ENCODE peak calls at places on chromosomes 16 and 17, in four cellular contexts. S is endothelial cell of umbilical vein, D is HCT116, F is uterus. W is an unnamed sample.
A peak's percentile ranks its signal among the peaks of the same experiment; 100 is the strongest.

GRCh38 chr16:54693864-54694263 is 236.8 kb upstream of the IRX5 start:
- DNase-seq in D (no peak), S (no peak), F (no peak), W (no peak)

GRCh38 chr17:58789160-58789559 is 33.5 kb downstream of the PPM1E start:
- DNase-seq in D (no peak), F (no peak), S (no peak), W (no peak)

GRCh38 chr17:55264640-55265298 is at the start of gene HLF:
- DNase-seq in D (peak; percentile 58), F (peak; percentile 81), S (peak; percentile 52), W (peak; percentile 84)

GRCh38 chr17:8366231-8366630 is 10.3 kb downstream of the KRABD2 start:
- DNase-seq in S (peak; percentile 91), D (no peak), F (peak; percentile 44), W (peak; percentile 70)

GRCh38 chr17:64180674-64181073 is 50.7 kb upstream of the ERN1 start:
- DNase-seq in F (peak; percentile 82), D (no peak), S (no peak), W (no peak)

GRCh38 chr16:268141-269053 is 7.3 kb downstream of the RGS11 start:
- DNase-seq in F (no peak), D (no peak), S (no peak), W (no peak)

GRCh38 chr17:79466562-79467350 is 144.1 kb downstream of the RBFOX3 start:
- DNase-seq in S (no peak), F (no peak), D (no peak), W (no peak)

GRCh38 chr17:38687291-38687690 is 12.5 kb upstream of the EPOP start:
- DNase-seq in F (no peak), D (no peak), S (peak; percentile 45), W (no peak)

GRCh38 chr17:49612721-49613120 is 37.0 kb downstream of the NXPH3 start:
- DNase-seq in D (no peak), F (no peak), S (no peak), W (no peak)

GRCh38 chr17:52025231-52025630 is 133.3 kb downstream of the CA10 start:
- DNase-seq in F (no peak), D (no peak), S (no peak), W (no peak)

GRCh38 chr17:34761646-34762045 is 182.3 kb downstream of the TMEM132E start:
- DNase-seq in S (no peak), D (no peak), F (no peak), W (no peak)

GRCh38 chr17:27226611-27227234 is 67.2 kb upstream of the WSB1 start:
- DNase-seq in S (peak; percentile 56), F (no peak), D (no peak), W (no peak)

GRCh38 chr16:797120-797420 is 3.5 kb downstream of the GNG13 start:
- DNase-seq in D (no peak), S (no peak), F (no peak), W (no peak)

GRCh38 chr16:28291651-28292626 is at the start of gene SBK1:
- DNase-seq in D (peak; percentile 49), F (peak; percentile 48), S (peak; percentile 35), W (peak; percentile 90)

GRCh38 chr16:24988137-24988535 is 27.0 kb downstream of the ARHGAP17 start:
- DNase-seq in S (no peak), F (no peak), D (no peak), W (no peak)

GRCh38 chr17:72416054-72416691 is 295.4 kb downstream of the SOX9 start:
- DNase-seq in S (no peak), F (no peak), D (no peak), W (no peak)

GRCh38 chr17:74768763-74769114 is 7.4 kb downstream of the NAT9 start:
- DNase-seq in F (no peak), D (no peak), S (no peak), W (no peak)

GRCh38 chr16:30953511-30954124 is 3.9 kb upstream of the SETD1A start:
- DNase-seq in F (peak; percentile 52), D (peak; percentile 71), S (peak; percentile 80), W (no peak)
- TF ChIP-seq POLR2A in F (no peak), D (no peak), S (no peak), W (no peak)

GRCh38 chr17:21166599-21167265 is 40.0 kb downstream of the DHRS7B start:
- DNase-seq in F (no peak), S (no peak), D (no peak), W (no peak)

GRCh38 chr17:21164226-21165019 is 37.7 kb downstream of the DHRS7B start:
- DNase-seq in S (no peak), F (no peak), D (no peak), W (no peak)

GRCh38 chr17:21167303-21167702 is 40.5 kb downstream of the DHRS7B start:
- DNase-seq in F (no peak), D (no peak), S (no peak), W (no peak)

GRCh38 chr17:21168555-21168865 is 41.7 kb downstream of the DHRS7B start:
- DNase-seq in D (no peak), S (no peak), F (no peak), W (no peak)

DNA sequence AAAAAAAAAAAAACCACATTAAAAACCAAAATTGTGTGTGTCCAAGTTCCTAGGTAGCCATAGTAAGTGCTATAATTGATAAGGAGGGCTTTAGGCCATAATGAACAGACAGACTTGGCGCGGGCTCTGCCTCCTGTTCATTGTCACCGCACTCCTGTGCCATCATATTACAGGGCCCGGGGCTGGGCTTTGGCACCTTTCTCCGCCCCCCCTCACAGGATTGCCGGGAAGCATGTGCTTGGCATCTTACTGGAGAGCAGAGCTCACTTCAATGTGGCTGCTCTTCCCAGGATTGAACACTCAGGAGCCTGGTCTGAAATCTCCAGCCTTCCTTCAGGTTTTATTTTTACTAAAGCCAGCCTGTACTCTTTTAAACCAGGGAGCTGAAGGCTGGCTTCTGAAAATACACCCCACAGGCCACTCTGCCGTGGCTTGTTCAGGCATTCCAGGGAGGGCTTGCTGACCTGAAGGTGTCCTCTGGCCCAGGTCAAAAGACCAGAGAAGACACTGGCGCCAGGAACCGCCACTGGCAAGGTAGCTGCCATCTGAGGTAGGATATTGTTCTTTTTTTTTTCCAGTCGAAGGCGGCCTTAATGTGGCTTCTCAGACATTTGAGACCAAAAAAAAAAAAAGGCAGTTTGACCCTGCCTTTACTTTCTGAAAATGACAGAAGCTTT is 39.3 kb downstream of the DHRS7B start:
- DNase-seq in S (no peak), F (no peak), D (no peak), W (no peak)
- TF ChIP-seq POLR2A in S (no peak), F (no peak), D (no peak), W (no peak)

DNA sequence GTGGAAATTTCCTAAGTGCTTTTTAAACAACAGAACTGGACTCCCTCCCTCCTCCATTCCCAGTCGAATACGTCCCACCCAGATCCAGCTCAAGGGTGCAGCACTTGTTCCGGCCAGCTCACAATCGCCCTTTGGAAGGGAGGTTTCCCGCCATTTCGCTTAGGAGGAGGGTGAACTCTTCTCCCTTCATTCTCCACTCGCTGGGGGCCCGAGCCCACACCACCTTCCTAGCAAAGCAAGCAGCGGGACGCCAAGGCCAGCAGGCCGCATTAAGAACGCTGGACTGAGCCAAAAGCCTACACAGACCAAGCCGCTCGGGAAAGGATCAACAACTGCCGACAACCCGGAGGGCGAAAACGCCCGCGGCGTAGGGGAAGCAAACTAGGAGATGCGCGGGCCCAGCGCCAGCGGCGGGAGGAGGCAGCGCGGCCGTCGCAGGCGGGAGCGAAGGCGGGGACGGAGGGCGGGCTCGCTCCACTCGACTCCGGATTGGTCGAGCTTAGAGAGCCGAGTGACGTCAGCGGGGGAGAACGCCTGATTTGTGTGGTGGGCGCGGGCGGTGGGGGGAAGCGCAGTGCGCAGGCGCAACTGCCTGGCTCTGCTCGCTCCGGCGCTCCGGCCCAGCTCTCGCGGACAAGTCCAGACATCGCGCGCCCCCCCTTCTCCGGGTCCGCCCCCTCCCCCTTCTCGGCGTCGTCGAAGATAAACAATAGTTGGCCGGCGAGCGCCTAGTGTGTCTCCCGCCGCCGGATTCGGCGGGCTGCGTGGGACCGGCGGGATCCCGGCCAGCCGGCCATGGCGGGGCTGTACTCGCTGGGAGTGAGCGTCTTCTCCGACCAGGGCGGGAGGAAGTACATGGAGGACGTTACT is at the start of gene PPM1D:
- DNase-seq in F (peak; percentile 99), S (peak; percentile 100), D (peak; percentile 99), W (peak; percentile 100)
- TF ChIP-seq POLR2A in F (peak; percentile 95), S (peak; percentile 97), D (peak; percentile 96), W (peak; percentile 64)

GRCh38 chr17:81961554-81962498 is 839 bp upstream of the NOTUM start:
- DNase-seq in D (no peak), S (no peak), F (no peak), W (no peak)
- TF ChIP-seq POLR2A in D (no peak), S (no peak), F (no peak), W (no peak)

GRCh38 chr17:381941-382643 is 29.5 kb upstream of the RPH3AL start:
- DNase-seq in S (no peak), F (no peak), D (no peak), W (no peak)
- TF ChIP-seq POLR2A in S (no peak), F (no peak), D (no peak), W (no peak)

GRCh38 chr16:86002178-86002577 is 103.2 kb downstream of the IRF8 start:
- DNase-seq in S (no peak), D (no peak), F (no peak), W (no peak)
- TF ChIP-seq POLR2A in S (no peak), D (no peak), F (no peak), W (no peak)

GRCh38 chr16:23701045-23701444 is 12.0 kb downstream of the ERN2 start:
- DNase-seq in D (no peak), S (no peak), F (no peak), W (no peak)

GRCh38 chr16:23700093-23700492 is 12.9 kb downstream of the ERN2 start:
- DNase-seq in F (no peak), D (no peak), S (no peak), W (no peak)

GRCh38 chr16:23695756-23696155 is 17.1 kb downstream of the PLK1 start:
- DNase-seq in F (no peak), S (no peak), D (no peak), W (no peak)

GRCh38 chr16:23700509-23700908 is 12.5 kb downstream of the ERN2 start:
- DNase-seq in F (no peak), S (no peak), D (no peak), W (no peak)

DNA sequence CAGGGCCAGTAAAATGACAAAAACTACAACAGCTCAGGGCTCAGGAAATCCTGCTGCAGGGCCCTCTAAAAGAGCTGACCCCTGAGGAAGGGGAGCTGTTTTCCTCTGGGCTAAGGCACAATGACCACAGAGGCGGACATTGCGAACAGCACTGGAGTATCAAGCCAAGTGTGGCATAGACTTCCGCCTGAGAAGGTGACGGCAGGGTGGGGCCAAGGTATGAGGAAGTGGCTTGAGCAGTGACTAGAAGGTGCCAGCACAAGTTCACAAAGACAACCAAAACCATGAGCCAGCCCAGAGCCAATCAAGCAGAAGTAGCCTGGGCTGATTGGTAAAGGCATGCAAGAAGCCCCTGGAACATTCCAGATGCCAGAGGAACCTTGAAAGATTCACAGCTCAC is 13.9 kb downstream of the ERN2 start:
- DNase-seq in S (no peak), D (peak; percentile 59), F (no peak), W (no peak)
- TF ChIP-seq POLR2A in S (no peak), D (no peak), F (no peak), W (no peak)

GRCh38 chr17:78040561-78041400 is 82.3 kb downstream of the TNRC6C start:
- DNase-seq in S (peak; percentile 85), D (peak; percentile 56), F (peak; percentile 58), W (peak; percentile 71)
- TF ChIP-seq POLR2A in S (peak; percentile 92), D (peak; percentile 63), F (no peak), W (peak; percentile 83)

GRCh38 chr17:44218344-44219125 is 940 bp downstream of the UBTF start:
- DNase-seq in F (peak; percentile 85), S (peak; percentile 88), D (peak; percentile 74), W (peak; percentile 79)
- TF ChIP-seq POLR2A in F (peak; percentile 15), S (peak; percentile 55), D (no peak), W (peak; percentile 53)